ENCODE peak calls at places on chromosomes 4 and X, in five cellular contexts. One of them, this sample, is unnamed.

GRCh38 chr4:123346330-123346940 is 50.2 kb upstream of the SPRY1 start:
- DNase-seq in activated CD4-positive, alpha-beta T cell treated with anti-CD3 and anti-CD28 coated beads for 24 hours: no peak
- DNase-seq in iPS-NIHi11: no peak
- DNase-seq in mesenchymal stem cell: no peak
- DNase-seq in NCI-H2081: no peak
- DNase-seq in this sample: no peak

GRCh38 chr4:25245181-25245580 is 11.3 kb downstream of the PI4K2B start:
- DNase-seq in mesenchymal stem cell: no peak
- DNase-seq in iPS-NIHi11: no peak
- DNase-seq in NCI-H2081: no peak
- DNase-seq in activated CD4-positive, alpha-beta T cell treated with anti-CD3 and anti-CD28 coated beads for 24 hours: no peak
- DNase-seq in this sample: no peak

GRCh38 chr4:147192679-147193078 is 247.0 kb upstream of the TTC29 start:
- DNase-seq in iPS-NIHi11: no peak
- DNase-seq in NCI-H2081: no peak
- DNase-seq in mesenchymal stem cell: no peak
- DNase-seq in activated CD4-positive, alpha-beta T cell treated with anti-CD3 and anti-CD28 coated beads for 24 hours: no peak
- DNase-seq in this sample: no peak

GRCh38 chr4:8916251-8916913 is 44.7 kb upstream of the HMX1 start:
- DNase-seq in NCI-H2081: no peak
- DNase-seq in mesenchymal stem cell: no peak
- DNase-seq in activated CD4-positive, alpha-beta T cell treated with anti-CD3 and anti-CD28 coated beads for 24 hours: no peak
- DNase-seq in iPS-NIHi11: peak
- DNase-seq in this sample: no peak

GRCh38 chr4:16785800-16786527 is 112.5 kb downstream of the LDB2 start:
- DNase-seq in iPS-NIHi11: no peak
- DNase-seq in NCI-H2081: no peak
- DNase-seq in activated CD4-positive, alpha-beta T cell treated with anti-CD3 and anti-CD28 coated beads for 24 hours: no peak
- DNase-seq in mesenchymal stem cell: peak
- DNase-seq in this sample: no peak

GRCh38 chr4:55675196-55675793 is 39.2 kb upstream of the NMU start:
- DNase-seq in activated CD4-positive, alpha-beta T cell treated with anti-CD3 and anti-CD28 coated beads for 24 hours: no peak
- DNase-seq in iPS-NIHi11: no peak
- DNase-seq in NCI-H2081: no peak
- DNase-seq in mesenchymal stem cell: no peak
- DNase-seq in this sample: no peak

GRCh38 chr4:81359207-81359606 is 112.5 kb downstream of the RASGEF1B start:
- DNase-seq in iPS-NIHi11: no peak
- DNase-seq in mesenchymal stem cell: no peak
- DNase-seq in NCI-H2081: no peak
- DNase-seq in activated CD4-positive, alpha-beta T cell treated with anti-CD3 and anti-CD28 coated beads for 24 hours: no peak
- DNase-seq in this sample: no peak

GRCh38 chrX:39253551-39253950 is 452.3 kb downstream of the MID1IP1 start:
- DNase-seq in iPS-NIHi11: no peak
- DNase-seq in NCI-H2081: no peak
- DNase-seq in mesenchymal stem cell: peak
- DNase-seq in activated CD4-positive, alpha-beta T cell treated with anti-CD3 and anti-CD28 coated beads for 24 hours: no peak
- DNase-seq in this sample: no peak

GRCh38 chr4:140092094-140092820 is 61.7 kb downstream of the MAML3 start:
- DNase-seq in iPS-NIHi11: peak
- DNase-seq in activated CD4-positive, alpha-beta T cell treated with anti-CD3 and anti-CD28 coated beads for 24 hours: no peak
- DNase-seq in mesenchymal stem cell: peak
- DNase-seq in NCI-H2081: peak
- DNase-seq in this sample: peak

GRCh38 chr4:147340111-147340510 is 140.8 kb upstream of the EDNRA start:
- DNase-seq in activated CD4-positive, alpha-beta T cell treated with anti-CD3 and anti-CD28 coated beads for 24 hours: no peak
- DNase-seq in NCI-H2081: no peak
- DNase-seq in mesenchymal stem cell: peak
- DNase-seq in iPS-NIHi11: no peak
- DNase-seq in this sample: no peak

GRCh38 chr4:183214912-183215488 is 105.1 kb downstream of the CLDN22 start:
- DNase-seq in activated CD4-positive, alpha-beta T cell treated with anti-CD3 and anti-CD28 coated beads for 24 hours: no peak
- DNase-seq in mesenchymal stem cell: no peak
- DNase-seq in NCI-H2081: no peak
- DNase-seq in iPS-NIHi11: no peak
- DNase-seq in this sample: no peak

GRCh38 chr4:173370130-173370476 is 651 bp upstream of the SAP30 start:
- DNase-seq in activated CD4-positive, alpha-beta T cell treated with anti-CD3 and anti-CD28 coated beads for 24 hours: peak
- DNase-seq in NCI-H2081: no peak
- DNase-seq in iPS-NIHi11: no peak
- DNase-seq in mesenchymal stem cell: no peak
- DNase-seq in this sample: peak

GRCh38 chrX:136619889-136620505 is 28.0 kb upstream of the CD40LG start:
- DNase-seq in mesenchymal stem cell: no peak
- DNase-seq in iPS-NIHi11: no peak
- DNase-seq in activated CD4-positive, alpha-beta T cell treated with anti-CD3 and anti-CD28 coated beads for 24 hours: no peak
- DNase-seq in NCI-H2081: no peak
- DNase-seq in this sample: no peak

GRCh38 chrX:63930140-63930539 is 145.1 kb upstream of the ARHGEF9 start:
- DNase-seq in iPS-NIHi11: peak
- DNase-seq in NCI-H2081: no peak
- DNase-seq in activated CD4-positive, alpha-beta T cell treated with anti-CD3 and anti-CD28 coated beads for 24 hours: no peak
- DNase-seq in mesenchymal stem cell: no peak
- DNase-seq in this sample: no peak

GRCh38 chr4:175035907-175036306 is 117.7 kb downstream of the ADAM29 start:
- DNase-seq in NCI-H2081: no peak
- DNase-seq in activated CD4-positive, alpha-beta T cell treated with anti-CD3 and anti-CD28 coated beads for 24 hours: no peak
- DNase-seq in iPS-NIHi11: no peak
- DNase-seq in mesenchymal stem cell: peak
- DNase-seq in this sample: no peak